ENCODE peak calls at places on chromosomes 13 and 19, in six cellular contexts. One of them, this sample, is unnamed.

GRCh38 chr13:19601749-19602725 is 31.4 kb upstream of the MPHOSPH8 start:
- DNase-seq in left colon: no peak
- DNase-seq in activated CD4-positive, CD25-positive, alpha-beta regulatory T cell treated with anti-CD3 and anti-CD28 coated beads, Interleukin-2, amount 50 U/mL, for 16 hours: no peak
- DNase-seq in stimulated activated CD4-positive, alpha-beta T cell treated with anti-CD3 and anti-CD28 coated beads, Interleukin-1b, Interleukin-23, amount 100 ng/mL, for 24 hours: peak; percentile 31
- DNase-seq in cardiac fibroblast: peak; percentile 36
- DNase-seq in HT1080: peak; percentile 61
- DNase-seq in this sample: peak; percentile 19

GRCh38 chr19:10812902-10813404 is 23.1 kb downstream of the TMED1 start:
- DNase-seq in left colon: peak; percentile 61
- DNase-seq in activated CD4-positive, CD25-positive, alpha-beta regulatory T cell treated with anti-CD3 and anti-CD28 coated beads, Interleukin-2, amount 50 U/mL, for 16 hours: no peak
- DNase-seq in stimulated activated CD4-positive, alpha-beta T cell treated with anti-CD3 and anti-CD28 coated beads, Interleukin-1b, Interleukin-23, amount 100 ng/mL, for 24 hours: no peak
- DNase-seq in cardiac fibroblast: peak; percentile 95
- DNase-seq in HT1080: peak; percentile 89
- DNase-seq in this sample: no peak

GRCh38 chr13:91101436-91101835 is 246.1 kb upstream of the MIR17HG start:
- DNase-seq in left colon: no peak
- DNase-seq in activated CD4-positive, CD25-positive, alpha-beta regulatory T cell treated with anti-CD3 and anti-CD28 coated beads, Interleukin-2, amount 50 U/mL, for 16 hours: no peak
- DNase-seq in stimulated activated CD4-positive, alpha-beta T cell treated with anti-CD3 and anti-CD28 coated beads, Interleukin-1b, Interleukin-23, amount 100 ng/mL, for 24 hours: no peak
- DNase-seq in cardiac fibroblast: no peak
- DNase-seq in HT1080: no peak
- DNase-seq in this sample: no peak

GRCh38 chr13:60645552-60646138 is 248.6 kb downstream of the TDRD3 start:
- DNase-seq in left colon: no peak
- DNase-seq in activated CD4-positive, CD25-positive, alpha-beta regulatory T cell treated with anti-CD3 and anti-CD28 coated beads, Interleukin-2, amount 50 U/mL, for 16 hours: no peak
- DNase-seq in stimulated activated CD4-positive, alpha-beta T cell treated with anti-CD3 and anti-CD28 coated beads, Interleukin-1b, Interleukin-23, amount 100 ng/mL, for 24 hours: no peak
- DNase-seq in cardiac fibroblast: no peak
- DNase-seq in HT1080: peak; percentile 57
- DNase-seq in this sample: no peak

GRCh38 chr19:47068876-47069406 is 20.5 kb upstream of the TMEM160 start:
- DNase-seq in left colon: no peak
- DNase-seq in activated CD4-positive, CD25-positive, alpha-beta regulatory T cell treated with anti-CD3 and anti-CD28 coated beads, Interleukin-2, amount 50 U/mL, for 16 hours: no peak
- DNase-seq in stimulated activated CD4-positive, alpha-beta T cell treated with anti-CD3 and anti-CD28 coated beads, Interleukin-1b, Interleukin-23, amount 100 ng/mL, for 24 hours: no peak
- DNase-seq in cardiac fibroblast: no peak
- DNase-seq in HT1080: no peak
- DNase-seq in this sample: no peak

GRCh38 chr19:28519950-28520861 is 692.7 kb downstream of the UQCRFS1 start:
- DNase-seq in left colon: no peak
- DNase-seq in activated CD4-positive, CD25-positive, alpha-beta regulatory T cell treated with anti-CD3 and anti-CD28 coated beads, Interleukin-2, amount 50 U/mL, for 16 hours: no peak
- DNase-seq in stimulated activated CD4-positive, alpha-beta T cell treated with anti-CD3 and anti-CD28 coated beads, Interleukin-1b, Interleukin-23, amount 100 ng/mL, for 24 hours: no peak
- DNase-seq in cardiac fibroblast: no peak
- DNase-seq in HT1080: peak; percentile 20
- DNase-seq in this sample: peak; percentile 20

GRCh38 chr19:30691767-30692516 is 319.8 kb downstream of the ZNF536 start:
- DNase-seq in left colon: no peak
- DNase-seq in activated CD4-positive, CD25-positive, alpha-beta regulatory T cell treated with anti-CD3 and anti-CD28 coated beads, Interleukin-2, amount 50 U/mL, for 16 hours: no peak
- DNase-seq in stimulated activated CD4-positive, alpha-beta T cell treated with anti-CD3 and anti-CD28 coated beads, Interleukin-1b, Interleukin-23, amount 100 ng/mL, for 24 hours: no peak
- DNase-seq in cardiac fibroblast: no peak
- DNase-seq in HT1080: no peak
- DNase-seq in this sample: no peak

GRCh38 chr19:48715276-48715675 is 4.2 kb downstream of the MAMSTR start:
- DNase-seq in left colon: peak; percentile 51
- DNase-seq in activated CD4-positive, CD25-positive, alpha-beta regulatory T cell treated with anti-CD3 and anti-CD28 coated beads, Interleukin-2, amount 50 U/mL, for 16 hours: no peak
- DNase-seq in stimulated activated CD4-positive, alpha-beta T cell treated with anti-CD3 and anti-CD28 coated beads, Interleukin-1b, Interleukin-23, amount 100 ng/mL, for 24 hours: no peak
- DNase-seq in cardiac fibroblast: no peak
- DNase-seq in HT1080: no peak
- DNase-seq in this sample: peak; percentile 63

GRCh38 chr13:26320766-26321165 is 66.8 kb downstream of the CDK8 start:
- DNase-seq in left colon: no peak
- DNase-seq in activated CD4-positive, CD25-positive, alpha-beta regulatory T cell treated with anti-CD3 and anti-CD28 coated beads, Interleukin-2, amount 50 U/mL, for 16 hours: no peak
- DNase-seq in stimulated activated CD4-positive, alpha-beta T cell treated with anti-CD3 and anti-CD28 coated beads, Interleukin-1b, Interleukin-23, amount 100 ng/mL, for 24 hours: no peak
- DNase-seq in cardiac fibroblast: no peak
- DNase-seq in HT1080: no peak
- DNase-seq in this sample: no peak

GRCh38 chr19:50645107-50645506 is 4.1 kb upstream of the C19orf81 start:
- DNase-seq in left colon: no peak
- DNase-seq in activated CD4-positive, CD25-positive, alpha-beta regulatory T cell treated with anti-CD3 and anti-CD28 coated beads, Interleukin-2, amount 50 U/mL, for 16 hours: no peak
- DNase-seq in stimulated activated CD4-positive, alpha-beta T cell treated with anti-CD3 and anti-CD28 coated beads, Interleukin-1b, Interleukin-23, amount 100 ng/mL, for 24 hours: no peak
- DNase-seq in cardiac fibroblast: no peak
- DNase-seq in HT1080: no peak
- DNase-seq in this sample: no peak

GRCh38 chr19:4559569-4559968 is at the start of gene SEMA6B:
- DNase-seq in left colon: peak; percentile 58
- DNase-seq in activated CD4-positive, CD25-positive, alpha-beta regulatory T cell treated with anti-CD3 and anti-CD28 coated beads, Interleukin-2, amount 50 U/mL, for 16 hours: no peak
- DNase-seq in stimulated activated CD4-positive, alpha-beta T cell treated with anti-CD3 and anti-CD28 coated beads, Interleukin-1b, Interleukin-23, amount 100 ng/mL, for 24 hours: no peak
- DNase-seq in cardiac fibroblast: peak; percentile 63
- DNase-seq in HT1080: no peak
- DNase-seq in this sample: no peak

GRCh38 chr19:49331616-49332055 is 3.6 kb upstream of the CD37 start:
- DNase-seq in left colon: no peak
- DNase-seq in activated CD4-positive, CD25-positive, alpha-beta regulatory T cell treated with anti-CD3 and anti-CD28 coated beads, Interleukin-2, amount 50 U/mL, for 16 hours: peak; percentile 45
- DNase-seq in stimulated activated CD4-positive, alpha-beta T cell treated with anti-CD3 and anti-CD28 coated beads, Interleukin-1b, Interleukin-23, amount 100 ng/mL, for 24 hours: peak; percentile 33
- DNase-seq in cardiac fibroblast: peak; percentile 59
- DNase-seq in HT1080: peak; percentile 53
- DNase-seq in this sample: peak; percentile 31

GRCh38 chr13:109009756-109010155 is 380.3 kb downstream of the MYO16 start:
- DNase-seq in left colon: no peak
- DNase-seq in activated CD4-positive, CD25-positive, alpha-beta regulatory T cell treated with anti-CD3 and anti-CD28 coated beads, Interleukin-2, amount 50 U/mL, for 16 hours: no peak
- DNase-seq in stimulated activated CD4-positive, alpha-beta T cell treated with anti-CD3 and anti-CD28 coated beads, Interleukin-1b, Interleukin-23, amount 100 ng/mL, for 24 hours: no peak
- DNase-seq in cardiac fibroblast: no peak
- DNase-seq in HT1080: no peak
- DNase-seq in this sample: no peak

GRCh38 chr13:75507027-75508001 is 25.3 kb upstream of the TBC1D4 start:
- DNase-seq in left colon: no peak
- DNase-seq in activated CD4-positive, CD25-positive, alpha-beta regulatory T cell treated with anti-CD3 and anti-CD28 coated beads, Interleukin-2, amount 50 U/mL, for 16 hours: no peak
- DNase-seq in stimulated activated CD4-positive, alpha-beta T cell treated with anti-CD3 and anti-CD28 coated beads, Interleukin-1b, Interleukin-23, amount 100 ng/mL, for 24 hours: no peak
- DNase-seq in cardiac fibroblast: peak; percentile 29
- DNase-seq in HT1080: no peak
- DNase-seq in this sample: no peak

GRCh38 chr19:20840371-20840770 is 64.3 kb downstream of the ZNF66 start:
- DNase-seq in left colon: no peak
- DNase-seq in activated CD4-positive, CD25-positive, alpha-beta regulatory T cell treated with anti-CD3 and anti-CD28 coated beads, Interleukin-2, amount 50 U/mL, for 16 hours: no peak
- DNase-seq in stimulated activated CD4-positive, alpha-beta T cell treated with anti-CD3 and anti-CD28 coated beads, Interleukin-1b, Interleukin-23, amount 100 ng/mL, for 24 hours: no peak
- DNase-seq in cardiac fibroblast: no peak
- DNase-seq in HT1080: peak; percentile 37
- DNase-seq in this sample: no peak

GRCh38 chr13:35672611-35673010 is 196.1 kb upstream of the MAB21L1 start:
- DNase-seq in left colon: no peak
- DNase-seq in activated CD4-positive, CD25-positive, alpha-beta regulatory T cell treated with anti-CD3 and anti-CD28 coated beads, Interleukin-2, amount 50 U/mL, for 16 hours: no peak
- DNase-seq in stimulated activated CD4-positive, alpha-beta T cell treated with anti-CD3 and anti-CD28 coated beads, Interleukin-1b, Interleukin-23, amount 100 ng/mL, for 24 hours: no peak
- DNase-seq in cardiac fibroblast: no peak
- DNase-seq in HT1080: no peak
- DNase-seq in this sample: no peak

This sample was measured in pancreas.